ENCODE peak calls at places on chromosomes 16 and 17, in four cellular contexts. O, F, U and Z are unnamed samples.

GRCh38 chr17:27996157-27997043 is 46.1 kb upstream of the NLK start:
- DNase-seq in F (no peak), O (no peak), U (no peak), Z (no peak)

GRCh38 chr16:80754479-80754878 is 49.9 kb downstream of the CDYL2 start:
- DNase-seq in O (no peak), U (no peak), F (no peak), Z (no peak)

GRCh38 chr16:56861756-56862155 is 3.3 kb upstream of the SLC12A3 start:
- DNase-seq in U (no peak), O (no peak), F (no peak), Z (no peak)

GRCh38 chr16:17937003-17937402 is 399.5 kb downstream of the NPIPA8 start:
- DNase-seq in O (no peak), U (no peak), F (no peak), Z (no peak)

GRCh38 chr17:57033296-57033695 is 51.8 kb upstream of the AKAP1 start:
- DNase-seq in U (no peak), F (no peak), O (no peak), Z (no peak)

GRCh38 chr17:75872434-75873351 is 5.7 kb downstream of the TRIM47 start:
- DNase-seq in F (peak; percentile 88), O (no peak), U (peak; percentile 91), Z (no peak)

GRCh38 chr17:75111777-75112176 is 2.0 kb downstream of the ARMC7 start:
- DNase-seq in O (no peak), F (no peak), U (no peak), Z (no peak)

GRCh38 chr17:16593356-16594102 is 24.5 kb upstream of the ZNF287 start:
- DNase-seq in O (no peak), F (no peak), U (no peak), Z (no peak)

GRCh38 chr17:65218261-65218660 is 81.1 kb downstream of the RGS9 start:
- DNase-seq in F (no peak), O (no peak), U (no peak), Z (no peak)

GRCh38 chr16:74577882-74578366 is 29.0 kb downstream of the GLG1 start:
- DNase-seq in U (no peak), F (no peak), O (no peak), Z (peak; percentile 34)

GRCh38 chr16:22848451-22848850 is 34.5 kb downstream of the HS3ST2 start:
- DNase-seq in U (no peak), O (no peak), F (no peak), Z (no peak)

GRCh38 chr17:76547183-76547641 is 7.4 kb downstream of the PRCD start:
- DNase-seq in F (no peak), U (no peak), O (no peak), Z (no peak)

GRCh38 chr17:62819511-62820221 is 11.6 kb upstream of the MARCHF10 start:
- DNase-seq in U (peak; percentile 77), F (peak; percentile 63), O (no peak), Z (peak; percentile 92)

GRCh38 chr17:32493581-32494513 is 7.1 kb downstream of the CDK5R1 start:
- DNase-seq in U (no peak), O (no peak), F (peak; percentile 50), Z (no peak)

GRCh38 chr17:46976626-46977270 is 2.3 kb downstream of the RPRML start:
- DNase-seq in F (no peak), O (no peak), U (no peak), Z (no peak)

GRCh38 chr16:84055366-84055765 is 12.8 kb upstream of the SLC38A8 start:
- DNase-seq in F (peak; percentile 25), U (peak; percentile 44), O (no peak), Z (no peak)

GRCh38 chr17:4598776-4599504 is 14.6 kb downstream of the SMTNL2 start:
- DNase-seq in F (no peak), O (no peak), U (peak; percentile 83), Z (no peak)

GRCh38 chr17:7263071-7263800 is 958 bp upstream of the CLDN7 start:
- DNase-seq in U (peak; percentile 2), O (peak; percentile 88), F (peak; percentile 91), Z (no peak)

GRCh38 chr17:75652934-75653549 is 13.9 kb downstream of the RECQL5 start:
- DNase-seq in F (peak; percentile 27), U (no peak), O (peak; percentile 77), Z (no peak)

GRCh38 chr17:59699786-59700185 is 7.4 kb downstream of the PTRH2 start:
- DNase-seq in U (no peak), F (no peak), O (no peak), Z (no peak)

GRCh38 chr16:65743558-65743957 is 621.7 kb upstream of the CDH11 start:
- DNase-seq in U (no peak), F (no peak), O (no peak), Z (no peak)

GRCh38 chr17:75364078-75364477 is 41.4 kb downstream of the GRB2 start:
- DNase-seq in F (no peak), O (no peak), U (no peak), Z (peak; percentile 48)

GRCh38 chr17:51056813-51057510 is 63.7 kb downstream of the SPAG9 start:
- DNase-seq in U (no peak), O (peak; percentile 52), F (no peak), Z (peak; percentile 61)

GRCh38 chr17:10550014-10550413 is 556 bp upstream of the MYH2 start:
- DNase-seq in O (no peak), U (no peak), F (no peak), Z (no peak)

GRCh38 chr17:31550389-31551056 is 159.0 kb downstream of the RAB11FIP4 start:
- DNase-seq in F (no peak), O (no peak), U (no peak), Z (no peak)

GRCh38 chr17:53490447-53490968 is 332.2 kb upstream of the KIF2B start:
- DNase-seq in F (no peak), U (no peak), O (no peak), Z (no peak)

GRCh38 chr16:63776034-63776433 is 1345.8 kb downstream of the CDH11 start:
- DNase-seq in F (no peak), U (no peak), O (no peak), Z (no peak)

GRCh38 chr16:63776437-63776836 is 1345.4 kb downstream of the CDH11 start:
- DNase-seq in O (no peak), U (no peak), F (no peak), Z (no peak)
- H3K9me3 ChIP-seq in O (no peaks in the 10 kb centered on the region), U (no peaks in the 10 kb centered on the region), F (no peaks in the 10 kb centered on the region), Z (no peaks in the 10 kb centered on the region)

DNA sequence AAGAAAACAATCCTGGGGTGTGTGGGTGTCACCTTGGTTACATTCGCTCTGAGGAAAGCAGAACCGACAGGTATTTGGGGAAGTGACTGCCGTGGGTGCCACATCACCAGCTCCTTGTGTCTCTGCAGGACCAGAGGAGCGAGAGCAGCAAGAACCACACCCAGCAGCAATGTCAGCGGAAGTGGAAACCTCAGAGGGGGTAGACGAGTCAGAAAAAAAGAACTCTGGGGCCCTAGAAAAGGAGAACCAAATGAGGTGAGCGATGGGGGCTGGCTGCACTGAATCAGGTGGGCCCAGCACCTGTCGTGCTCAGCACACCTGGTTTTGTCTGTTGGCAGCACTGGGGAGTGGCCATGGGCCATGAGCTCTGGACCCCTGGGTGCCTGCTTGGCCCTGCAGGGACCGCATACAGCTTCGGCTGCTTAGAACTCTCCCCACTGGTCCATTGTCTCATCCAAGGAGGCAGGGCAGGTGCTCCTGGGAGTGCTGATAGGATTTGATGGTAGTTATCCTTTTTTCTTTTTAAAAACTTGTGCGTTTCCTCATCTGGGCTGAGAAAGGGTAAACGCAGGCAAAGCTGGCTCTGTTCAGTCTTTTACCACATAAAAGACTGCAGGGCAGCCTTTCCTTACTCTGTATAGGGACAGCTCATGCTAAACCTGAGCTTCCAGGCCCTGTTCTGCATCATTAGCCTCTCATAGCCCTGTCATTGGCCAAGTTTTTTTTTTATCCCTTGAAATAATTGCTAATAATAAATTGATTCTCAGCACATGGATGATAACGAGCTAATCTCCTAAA is 29.4 kb downstream of the HMOX2 start:
- DNase-seq in U (no peak), F (peak; percentile 86), O (no peak), Z (no peak)
- H3K4me3 ChIP-seq in U (no peak overlapping the region), F (no peak overlapping the region), O (no peak overlapping the region), Z (no peak overlapping the region)

DNA sequence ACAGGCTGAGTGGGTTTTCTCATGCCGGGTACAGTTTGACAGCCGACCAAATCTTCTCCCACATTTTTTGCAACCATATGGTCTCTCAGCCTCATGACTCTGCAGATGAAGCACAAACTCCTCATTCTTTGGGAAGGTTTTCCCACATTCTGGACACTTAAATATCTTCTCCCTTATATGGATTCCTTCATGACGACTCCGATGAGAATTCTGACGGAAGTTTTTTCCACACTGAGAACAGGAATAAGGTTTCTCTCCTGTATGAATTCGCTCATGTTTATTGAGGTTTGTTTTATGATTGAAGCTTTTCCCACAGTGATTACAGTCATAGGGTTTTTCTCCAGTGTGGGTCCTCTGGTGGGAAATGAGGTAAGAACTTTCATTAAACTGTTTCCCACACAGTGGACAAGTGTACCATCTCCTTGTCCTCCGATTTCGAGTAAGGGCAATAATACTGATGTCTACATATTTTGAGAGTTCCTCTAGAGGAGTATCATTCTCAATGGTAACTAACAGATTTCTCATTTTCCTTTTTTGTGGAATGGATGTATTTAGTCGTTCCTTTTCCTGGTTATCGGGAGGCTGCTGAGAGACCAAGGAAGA is 10.9 kb downstream of the ZNF200 start:
- DNase-seq in O (no peak), F (no peak), U (no peak), Z (no peak)
- H3K9me3 ChIP-seq in O (peaks cover 62% of the 10 kb centered on the region), F (peaks cover 86% of the 10 kb centered on the region), U (peaks cover 18% of the 10 kb centered on the region), Z (peaks cover 55% of the 10 kb centered on the region)

DNA sequence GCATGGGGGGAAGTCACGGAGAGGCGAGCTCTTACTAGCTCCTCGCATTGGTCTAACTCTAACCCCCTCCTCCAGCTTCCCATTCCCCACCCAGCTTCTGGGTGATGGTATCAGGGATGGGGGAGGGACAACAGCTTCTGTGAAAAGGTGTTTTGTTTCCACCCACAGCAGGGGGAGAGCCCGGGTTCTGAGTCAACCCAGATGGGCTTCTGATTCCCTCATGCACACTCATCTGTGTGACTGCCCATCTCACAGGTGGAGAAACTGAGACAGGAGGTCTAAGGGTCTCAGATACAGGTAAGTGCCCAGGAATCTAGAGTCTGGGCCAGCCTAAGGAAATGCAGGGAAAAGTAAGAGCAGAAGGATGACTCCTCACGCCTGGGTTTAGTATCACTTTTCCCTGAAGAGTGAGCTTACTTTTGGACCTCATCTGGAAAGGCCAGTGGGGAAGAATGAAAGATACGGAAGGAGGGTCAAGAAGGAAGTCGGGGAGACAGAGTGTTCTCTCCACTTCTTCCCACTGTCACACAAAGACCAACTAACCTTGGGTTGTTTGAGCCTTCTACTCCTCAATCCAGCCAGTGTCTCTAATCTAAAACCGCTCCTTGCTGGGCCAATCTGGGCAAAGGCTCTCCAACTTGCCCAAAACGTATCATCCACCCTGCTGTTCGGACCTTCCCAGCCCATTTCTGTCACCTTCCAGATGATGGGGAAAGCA is 3.1 kb upstream of the TLCD2 start:
- DNase-seq in F (no peak), O (no peak), U (no peak), Z (no peak)
- H3K4me3 ChIP-seq in F (no peak overlapping the region), O (peak overlapping the region; percentile 83), U (peak overlapping the region; percentile 90), Z (peak overlapping the region; percentile 92)

GRCh38 chr16:64687089-64687488 is 434.8 kb downstream of the CDH11 start:
- DNase-seq in U (no peak), O (no peak), F (no peak), Z (no peak)
- H3K9me3 ChIP-seq in U (no peaks in the 10 kb centered on the region), O (no peaks in the 10 kb centered on the region), F (no peaks in the 10 kb centered on the region), Z (no peaks in the 10 kb centered on the region)

DNA sequence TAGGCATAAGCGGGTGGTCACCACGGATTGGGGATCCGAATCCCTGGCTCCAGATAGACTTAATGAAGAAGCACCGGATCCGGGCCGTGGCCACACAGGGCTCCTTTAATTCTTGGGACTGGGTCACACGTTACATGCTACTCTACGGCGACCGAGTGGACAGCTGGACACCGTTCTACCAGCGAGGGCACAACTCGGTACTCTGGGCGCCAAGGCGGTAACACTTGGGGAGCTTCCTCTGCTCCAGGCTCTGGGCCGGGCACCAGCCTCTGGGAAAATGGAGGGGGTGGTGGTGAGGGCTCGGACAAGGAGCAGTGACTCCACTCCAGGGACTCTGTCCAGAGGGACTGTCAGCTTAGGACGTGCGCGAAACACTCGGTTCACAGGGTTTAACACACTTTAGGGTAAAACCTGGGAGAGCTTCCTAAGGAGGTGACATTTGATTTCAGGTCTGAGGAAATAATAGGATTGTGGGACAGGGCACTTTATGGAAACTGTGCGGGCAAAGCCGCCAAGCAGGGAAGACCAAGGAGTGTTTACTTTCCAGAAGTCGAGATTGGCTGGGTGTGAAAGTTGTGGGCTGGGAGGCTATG is 1.8 kb downstream of the CNTNAP1 start:
- DNase-seq in F (no peak), O (no peak), U (no peak), Z (no peak)
- H3K4me3 ChIP-seq in F (no peak overlapping the region), O (peak overlapping the region; percentile 71), U (peak overlapping the region; percentile 20), Z (peak overlapping the region; percentile 78)